ENCODE peak calls at places on chromosomes 3 and 15, in ten cellular contexts. A is NCI-H2029 treated with DMSO at 0.1 percent for 48 hours; Q is ureter; D is NCI-H1092; Z is activated CD8-positive, alpha-beta memory T cell treated with anti-CD3 and anti-CD28 coated beads, Interleukin-2, amount 10 ng/mL, durations not matched to agents 7 days and 5 days; I is activated CD4-positive, alpha-beta T cell treated with anti-CD3 and anti-CD28 coated beads, Interleukin-2, amount 50 U/mL, for 24 hours; E is caudate nucleus; H is KBM-7; R is posterior cingulate gyrus; N is AG08396. J is an unnamed sample.

GRCh38 chr15:87942316-87942715 is 314.2 kb downstream of the NTRK3 start:
- DNase-seq in A (no peak), Q (no peak), D (no peak), Z (no peak), I (no peak), E (no peak), H (no peak), R (no peak), N (no peak), J (no peak)

GRCh38 chr3:161508852-161509477 is 12.4 kb downstream of the OTOL1 start:
- DNase-seq in A (no peak), Q (no peak), D (peak), Z (no peak), I (no peak), E (no peak), H (peak), R (no peak), N (no peak), J (no peak)

GRCh38 chr3:70753572-70753971 is 441.1 kb upstream of the MDFIC2 start:
- DNase-seq in A (no peak), Q (no peak), D (no peak), Z (no peak), I (no peak), E (no peak), H (no peak), R (no peak), N (no peak), J (no peak)

GRCh38 chr3:100127792-100128191 is 13.5 kb upstream of the FILIP1L start:
- DNase-seq in A (no peak), Q (no peak), D (no peak), Z (no peak), I (no peak), E (no peak), H (no peak), R (no peak), N (no peak), J (no peak)

GRCh38 chr3:146496726-146497125 is 27.4 kb upstream of the PLSCR2 start:
- DNase-seq in A (no peak), Q (no peak), D (no peak), Z (no peak), I (no peak), E (no peak), H (no peak), R (no peak), N (no peak), J (no peak)

GRCh38 chr15:28989239-28989830 is 103.6 kb downstream of the APBA2 start:
- DNase-seq in A (no peak), Q (no peak), D (no peak), Z (no peak), I (no peak), E (peak), H (peak), R (peak), N (no peak), J (no peak)

GRCh38 chr3:42498791-42499477 is 3.5 kb upstream of the VIPR1 start:
- DNase-seq in A (no peak), Q (peak), D (no peak), Z (peak), I (no peak), E (peak), H (no peak), R (peak), N (no peak), J (no peak)

GRCh38 chr3:33032937-33033336 is 64.0 kb downstream of the GLB1 start:
- DNase-seq in A (no peak), Q (no peak), D (no peak), Z (no peak), I (no peak), E (no peak), H (no peak), R (no peak), N (no peak), J (no peak)

GRCh38 chr3:195131149-195131548 is 139.8 kb downstream of the XXYLT1 start:
- DNase-seq in A (no peak), Q (no peak), D (no peak), Z (no peak), I (no peak), E (no peak), H (no peak), R (no peak), N (no peak), J (no peak)